ENCODE peak calls at places on chromosome 16, in ten cellular contexts. One of them, this sample, is unnamed.

GRCh38 chr16:59605706-59606105 is 871.6 kb upstream of the GOT2 start:
- DNase-seq in CD4-positive, CD25-positive, alpha-beta regulatory T cell: no peak
- DNase-seq in cardiac muscle cell: no peak
- DNase-seq in MM.1S: no peak
- DNase-seq in CD8-positive, alpha-beta memory T cell: no peak
- DNase-seq in kidney: no peak
- DNase-seq in thoracic aorta: no peak
- DNase-seq in OCI-LY7: no peak
- DNase-seq in lower lobe of right lung: no peak
- DNase-seq in naive thymus-derived CD4-positive, alpha-beta T cell: no peak
- DNase-seq in this sample: no peak

GRCh38 chr16:10937068-10937859 is 5.0 kb downstream of the DEXI start:
- DNase-seq in lower lobe of right lung: no peak
- DNase-seq in CD4-positive, CD25-positive, alpha-beta regulatory T cell: no peak
- DNase-seq in OCI-LY7: no peak
- DNase-seq in CD8-positive, alpha-beta memory T cell: no peak
- DNase-seq in thoracic aorta: no peak
- DNase-seq in naive thymus-derived CD4-positive, alpha-beta T cell: no peak
- DNase-seq in MM.1S: no peak
- DNase-seq in kidney: peak; percentile 66
- DNase-seq in cardiac muscle cell: no peak
- DNase-seq in this sample: peak; percentile 48

GRCh38 chr16:12547608-12547922 is 256.1 kb downstream of the CPPED1 start:
- DNase-seq in naive thymus-derived CD4-positive, alpha-beta T cell: no peak
- DNase-seq in kidney: no peak
- DNase-seq in CD8-positive, alpha-beta memory T cell: no peak
- DNase-seq in thoracic aorta: no peak
- DNase-seq in OCI-LY7: no peak
- DNase-seq in cardiac muscle cell: no peak
- DNase-seq in MM.1S: no peak
- DNase-seq in CD4-positive, CD25-positive, alpha-beta regulatory T cell: no peak
- DNase-seq in lower lobe of right lung: no peak
- DNase-seq in this sample: no peak

GRCh38 chr16:85816159-85816558 is 16.7 kb downstream of the COX4I1 start:
- DNase-seq in MM.1S: no peak
- DNase-seq in CD8-positive, alpha-beta memory T cell: no peak
- DNase-seq in thoracic aorta: no peak
- DNase-seq in kidney: peak; percentile 37
- DNase-seq in cardiac muscle cell: no peak
- DNase-seq in CD4-positive, CD25-positive, alpha-beta regulatory T cell: no peak
- DNase-seq in naive thymus-derived CD4-positive, alpha-beta T cell: no peak
- DNase-seq in OCI-LY7: no peak
- DNase-seq in lower lobe of right lung: peak; percentile 24
- DNase-seq in this sample: no peak

GRCh38 chr16:86823895-86824671 is 245.7 kb downstream of the FOXL1 start:
- DNase-seq in cardiac muscle cell: no peak
- DNase-seq in CD8-positive, alpha-beta memory T cell: no peak
- DNase-seq in thoracic aorta: no peak
- DNase-seq in kidney: no peak
- DNase-seq in lower lobe of right lung: no peak
- DNase-seq in CD4-positive, CD25-positive, alpha-beta regulatory T cell: no peak
- DNase-seq in OCI-LY7: no peak
- DNase-seq in MM.1S: no peak
- DNase-seq in naive thymus-derived CD4-positive, alpha-beta T cell: no peak
- DNase-seq in this sample: no peak

GRCh38 chr16:73390936-73391335 is 343.0 kb upstream of the ZFHX3 start:
- DNase-seq in cardiac muscle cell: no peak
- DNase-seq in CD4-positive, CD25-positive, alpha-beta regulatory T cell: no peak
- DNase-seq in thoracic aorta: no peak
- DNase-seq in lower lobe of right lung: no peak
- DNase-seq in naive thymus-derived CD4-positive, alpha-beta T cell: no peak
- DNase-seq in kidney: no peak
- DNase-seq in CD8-positive, alpha-beta memory T cell: no peak
- DNase-seq in OCI-LY7: no peak
- DNase-seq in MM.1S: no peak
- DNase-seq in this sample: no peak

GRCh38 chr16:68373528-68374250 is 62.9 kb downstream of the PRMT7 start:
- DNase-seq in cardiac muscle cell: no peak
- DNase-seq in MM.1S: no peak
- DNase-seq in CD4-positive, CD25-positive, alpha-beta regulatory T cell: no peak
- DNase-seq in OCI-LY7: no peak
- DNase-seq in thoracic aorta: no peak
- DNase-seq in naive thymus-derived CD4-positive, alpha-beta T cell: no peak
- DNase-seq in CD8-positive, alpha-beta memory T cell: peak; percentile 33
- DNase-seq in lower lobe of right lung: peak; percentile 17
- DNase-seq in kidney: peak; percentile 53
- DNase-seq in this sample: no peak

GRCh38 chr16:79409970-79410369 is 190.6 kb downstream of the MAF start:
- DNase-seq in naive thymus-derived CD4-positive, alpha-beta T cell: no peak
- DNase-seq in cardiac muscle cell: no peak
- DNase-seq in lower lobe of right lung: no peak
- DNase-seq in OCI-LY7: peak; percentile 1
- DNase-seq in CD8-positive, alpha-beta memory T cell: no peak
- DNase-seq in thoracic aorta: no peak
- DNase-seq in CD4-positive, CD25-positive, alpha-beta regulatory T cell: no peak
- DNase-seq in MM.1S: no peak
- DNase-seq in kidney: no peak
- DNase-seq in this sample: no peak

GRCh38 chr16:86826931-86827330 is 248.6 kb downstream of the FOXL1 start:
- DNase-seq in naive thymus-derived CD4-positive, alpha-beta T cell: no peak
- DNase-seq in cardiac muscle cell: no peak
- DNase-seq in MM.1S: no peak
- DNase-seq in kidney: no peak
- DNase-seq in lower lobe of right lung: no peak
- DNase-seq in CD8-positive, alpha-beta memory T cell: no peak
- DNase-seq in CD4-positive, CD25-positive, alpha-beta regulatory T cell: no peak
- DNase-seq in thoracic aorta: no peak
- DNase-seq in OCI-LY7: no peak
- DNase-seq in this sample: no peak

GRCh38 chr16:84823926-84824325 is 4.1 kb downstream of the CRISPLD2 start:
- DNase-seq in lower lobe of right lung: no peak
- DNase-seq in CD4-positive, CD25-positive, alpha-beta regulatory T cell: no peak
- DNase-seq in cardiac muscle cell: no peak
- DNase-seq in MM.1S: no peak
- DNase-seq in naive thymus-derived CD4-positive, alpha-beta T cell: no peak
- DNase-seq in thoracic aorta: no peak
- DNase-seq in CD8-positive, alpha-beta memory T cell: no peak
- DNase-seq in kidney: no peak
- DNase-seq in OCI-LY7: no peak
- DNase-seq in this sample: no peak

GRCh38 chr16:59180083-59180476 is 446.0 kb upstream of the GOT2 start:
- DNase-seq in OCI-LY7: no peak
- DNase-seq in thoracic aorta: no peak
- DNase-seq in naive thymus-derived CD4-positive, alpha-beta T cell: no peak
- DNase-seq in cardiac muscle cell: no peak
- DNase-seq in kidney: no peak
- DNase-seq in CD4-positive, CD25-positive, alpha-beta regulatory T cell: no peak
- DNase-seq in CD8-positive, alpha-beta memory T cell: no peak
- DNase-seq in MM.1S: no peak
- DNase-seq in lower lobe of right lung: no peak
- DNase-seq in this sample: no peak

GRCh38 chr16:75104836-75105235 is 11.7 kb downstream of the LDHD start:
- DNase-seq in CD8-positive, alpha-beta memory T cell: no peak
- DNase-seq in lower lobe of right lung: no peak
- DNase-seq in naive thymus-derived CD4-positive, alpha-beta T cell: no peak
- DNase-seq in CD4-positive, CD25-positive, alpha-beta regulatory T cell: no peak
- DNase-seq in MM.1S: no peak
- DNase-seq in thoracic aorta: no peak
- DNase-seq in OCI-LY7: no peak
- DNase-seq in kidney: no peak
- DNase-seq in cardiac muscle cell: no peak
- DNase-seq in this sample: no peak

GRCh38 chr16:22726868-22727267 is 87.1 kb upstream of the HS3ST2 start:
- DNase-seq in lower lobe of right lung: no peak
- DNase-seq in CD8-positive, alpha-beta memory T cell: no peak
- DNase-seq in thoracic aorta: no peak
- DNase-seq in naive thymus-derived CD4-positive, alpha-beta T cell: no peak
- DNase-seq in CD4-positive, CD25-positive, alpha-beta regulatory T cell: no peak
- DNase-seq in OCI-LY7: no peak
- DNase-seq in cardiac muscle cell: no peak
- DNase-seq in kidney: no peak
- DNase-seq in MM.1S: no peak
- DNase-seq in this sample: no peak

GRCh38 chr16:9061358-9061813 is 30.1 kb upstream of the HAPSTR1 start:
- DNase-seq in CD4-positive, CD25-positive, alpha-beta regulatory T cell: no peak
- DNase-seq in lower lobe of right lung: no peak
- DNase-seq in thoracic aorta: no peak
- DNase-seq in kidney: no peak
- DNase-seq in naive thymus-derived CD4-positive, alpha-beta T cell: no peak
- DNase-seq in MM.1S: no peak
- DNase-seq in CD8-positive, alpha-beta memory T cell: no peak
- DNase-seq in cardiac muscle cell: peak; percentile 39
- DNase-seq in OCI-LY7: peak; percentile 66
- DNase-seq in this sample: no peak

GRCh38 chr16:26475579-26475978 is 591.1 kb upstream of the C16orf82 start:
- DNase-seq in CD4-positive, CD25-positive, alpha-beta regulatory T cell: no peak
- DNase-seq in kidney: no peak
- DNase-seq in CD8-positive, alpha-beta memory T cell: no peak
- DNase-seq in thoracic aorta: no peak
- DNase-seq in OCI-LY7: no peak
- DNase-seq in naive thymus-derived CD4-positive, alpha-beta T cell: no peak
- DNase-seq in MM.1S: no peak
- DNase-seq in cardiac muscle cell: no peak
- DNase-seq in lower lobe of right lung: no peak
- DNase-seq in this sample: no peak
- H3K9me3 ChIP-seq in CD4-positive, CD25-positive, alpha-beta regulatory T cell: peaks cover 16% of the 10 kb centered on the region
- H3K9me3 ChIP-seq in kidney: peaks cover 3% of the 10 kb centered on the region
- H3K9me3 ChIP-seq in CD8-positive, alpha-beta memory T cell: no peaks in the 10 kb centered on the region
- H3K9me3 ChIP-seq in thoracic aorta: no peaks in the 10 kb centered on the region
- H3K9me3 ChIP-seq in OCI-LY7: peaks cover 12% of the 10 kb centered on the region
- H3K9me3 ChIP-seq in naive thymus-derived CD4-positive, alpha-beta T cell: no peaks in the 10 kb centered on the region
- H3K9me3 ChIP-seq in MM.1S: no peaks in the 10 kb centered on the region
- H3K9me3 ChIP-seq in cardiac muscle cell: no peaks in the 10 kb centered on the region
- H3K9me3 ChIP-seq in lower lobe of right lung: no peaks in the 10 kb centered on the region
- H3K9me3 ChIP-seq in this sample: no peaks in the 10 kb centered on the region

DNA sequence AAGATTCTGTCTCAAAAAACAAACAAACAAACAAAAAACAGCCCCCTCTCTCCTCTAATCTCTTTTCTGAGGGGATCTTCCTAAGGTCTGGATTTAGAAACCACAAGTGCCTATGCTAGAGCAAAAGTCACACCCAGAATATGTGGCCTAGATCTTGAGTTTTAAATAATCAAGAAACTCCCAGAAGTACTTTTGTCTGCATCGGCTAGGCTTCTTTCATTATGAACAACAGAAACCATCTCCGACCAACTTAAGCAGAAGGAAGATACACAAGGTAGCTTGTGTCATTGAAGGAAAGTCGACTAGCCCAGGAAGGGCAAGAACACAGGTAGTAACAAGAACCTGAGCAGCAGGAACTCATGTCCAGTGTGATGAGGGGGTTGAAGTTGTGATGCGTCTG is 73.9 kb upstream of the KIFC3 start:
- DNase-seq in thoracic aorta: no peak
- DNase-seq in kidney: no peak
- DNase-seq in MM.1S: no peak
- DNase-seq in lower lobe of right lung: no peak
- DNase-seq in naive thymus-derived CD4-positive, alpha-beta T cell: no peak
- DNase-seq in CD4-positive, CD25-positive, alpha-beta regulatory T cell: no peak
- DNase-seq in CD8-positive, alpha-beta memory T cell: no peak
- DNase-seq in cardiac muscle cell: no peak
- DNase-seq in OCI-LY7: no peak
- DNase-seq in this sample: no peak
- H3K4me3 ChIP-seq in thoracic aorta: no peak overlapping the region
- H3K4me3 ChIP-seq in kidney: no peak overlapping the region
- H3K4me3 ChIP-seq in MM.1S: no peak overlapping the region
- H3K4me3 ChIP-seq in lower lobe of right lung: no peak overlapping the region
- H3K4me3 ChIP-seq in naive thymus-derived CD4-positive, alpha-beta T cell: no peak overlapping the region
- H3K4me3 ChIP-seq in CD4-positive, CD25-positive, alpha-beta regulatory T cell: no peak overlapping the region
- H3K4me3 ChIP-seq in CD8-positive, alpha-beta memory T cell: no peak overlapping the region
- H3K4me3 ChIP-seq in cardiac muscle cell: no peak overlapping the region
- H3K4me3 ChIP-seq in OCI-LY7: no peak overlapping the region
- H3K4me3 ChIP-seq in this sample: no peak overlapping the region

GRCh38 chr16:62963846-62964245 is 927.6 kb upstream of the CDH8 start:
- DNase-seq in cardiac muscle cell: no peak
- DNase-seq in lower lobe of right lung: no peak
- DNase-seq in CD8-positive, alpha-beta memory T cell: no peak
- DNase-seq in thoracic aorta: no peak
- DNase-seq in MM.1S: no peak
- DNase-seq in kidney: no peak
- DNase-seq in naive thymus-derived CD4-positive, alpha-beta T cell: no peak
- DNase-seq in CD4-positive, CD25-positive, alpha-beta regulatory T cell: no peak
- DNase-seq in OCI-LY7: no peak
- DNase-seq in this sample: no peak

GRCh38 chr16:62967606-62968005 is 931.4 kb upstream of the CDH8 start:
- DNase-seq in cardiac muscle cell: no peak
- DNase-seq in CD8-positive, alpha-beta memory T cell: no peak
- DNase-seq in lower lobe of right lung: no peak
- DNase-seq in MM.1S: no peak
- DNase-seq in kidney: no peak
- DNase-seq in naive thymus-derived CD4-positive, alpha-beta T cell: no peak
- DNase-seq in OCI-LY7: no peak
- DNase-seq in CD4-positive, CD25-positive, alpha-beta regulatory T cell: no peak
- DNase-seq in thoracic aorta: no peak
- DNase-seq in this sample: no peak

GRCh38 chr16:62966626-62967025 is 930.4 kb upstream of the CDH8 start:
- DNase-seq in MM.1S: no peak
- DNase-seq in CD8-positive, alpha-beta memory T cell: no peak
- DNase-seq in lower lobe of right lung: no peak
- DNase-seq in kidney: no peak
- DNase-seq in cardiac muscle cell: no peak
- DNase-seq in naive thymus-derived CD4-positive, alpha-beta T cell: no peak
- DNase-seq in CD4-positive, CD25-positive, alpha-beta regulatory T cell: no peak
- DNase-seq in thoracic aorta: no peak
- DNase-seq in OCI-LY7: no peak
- DNase-seq in this sample: no peak

GRCh38 chr16:62965831-62966230 is 929.6 kb upstream of the CDH8 start:
- DNase-seq in lower lobe of right lung: no peak
- DNase-seq in cardiac muscle cell: no peak
- DNase-seq in CD8-positive, alpha-beta memory T cell: no peak
- DNase-seq in OCI-LY7: no peak
- DNase-seq in MM.1S: no peak
- DNase-seq in naive thymus-derived CD4-positive, alpha-beta T cell: no peak
- DNase-seq in CD4-positive, CD25-positive, alpha-beta regulatory T cell: no peak
- DNase-seq in thoracic aorta: no peak
- DNase-seq in kidney: no peak
- DNase-seq in this sample: no peak
- H3K9me3 ChIP-seq in lower lobe of right lung: no peaks in the 10 kb centered on the region
- H3K9me3 ChIP-seq in cardiac muscle cell: no peaks in the 10 kb centered on the region
- H3K9me3 ChIP-seq in CD8-positive, alpha-beta memory T cell: no peaks in the 10 kb centered on the region
- H3K9me3 ChIP-seq in OCI-LY7: no peaks in the 10 kb centered on the region
- H3K9me3 ChIP-seq in MM.1S: no peaks in the 10 kb centered on the region
- H3K9me3 ChIP-seq in naive thymus-derived CD4-positive, alpha-beta T cell: no peaks in the 10 kb centered on the region
- H3K9me3 ChIP-seq in CD4-positive, CD25-positive, alpha-beta regulatory T cell: peaks cover 15% of the 10 kb centered on the region
- H3K9me3 ChIP-seq in thoracic aorta: no peaks in the 10 kb centered on the region
- H3K9me3 ChIP-seq in kidney: no peaks in the 10 kb centered on the region
- H3K9me3 ChIP-seq in this sample: no peaks in the 10 kb centered on the region

DNA sequence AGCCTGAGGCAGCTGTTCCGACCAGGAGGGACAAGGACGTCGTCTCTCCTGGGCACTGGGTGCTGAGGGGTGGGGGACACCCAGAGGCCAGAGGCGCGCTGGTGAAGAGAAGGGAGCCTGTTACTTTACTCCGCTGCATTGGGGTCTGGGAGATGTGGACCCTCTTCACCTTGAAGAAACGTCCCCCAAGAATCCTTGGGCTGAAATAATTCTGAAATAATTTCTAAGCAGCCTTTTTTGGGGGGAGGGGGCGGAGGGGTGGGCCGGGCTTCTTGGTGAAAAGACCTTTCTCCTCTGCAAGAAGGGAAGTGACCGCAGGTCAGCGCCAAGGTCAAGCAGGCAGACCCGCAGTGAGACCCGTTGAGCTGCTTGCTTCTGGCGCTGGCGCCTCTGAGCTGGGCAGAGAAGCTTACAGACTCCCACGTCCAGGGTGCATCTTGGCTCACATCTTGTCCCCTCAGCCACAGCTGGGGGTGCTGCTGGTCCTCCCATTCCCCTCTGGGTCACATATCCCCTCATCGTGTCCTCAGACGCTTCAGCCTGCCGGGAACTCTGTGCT is 1.1 kb downstream of the SYT17 start:
- DNase-seq in naive thymus-derived CD4-positive, alpha-beta T cell: no peak
- DNase-seq in cardiac muscle cell: no peak
- DNase-seq in CD4-positive, CD25-positive, alpha-beta regulatory T cell: no peak
- DNase-seq in thoracic aorta: no peak
- DNase-seq in CD8-positive, alpha-beta memory T cell: no peak
- DNase-seq in kidney: no peak
- DNase-seq in OCI-LY7: no peak
- DNase-seq in lower lobe of right lung: no peak
- DNase-seq in MM.1S: no peak
- DNase-seq in this sample: no peak
- H3K4me3 ChIP-seq in naive thymus-derived CD4-positive, alpha-beta T cell: no peak overlapping the region
- H3K4me3 ChIP-seq in cardiac muscle cell: peak overlapping the region; percentile 52
- H3K4me3 ChIP-seq in CD4-positive, CD25-positive, alpha-beta regulatory T cell: no peak overlapping the region
- H3K4me3 ChIP-seq in thoracic aorta: peak overlapping the region; percentile 71
- H3K4me3 ChIP-seq in CD8-positive, alpha-beta memory T cell: no peak overlapping the region
- H3K4me3 ChIP-seq in kidney: no peak overlapping the region
- H3K4me3 ChIP-seq in OCI-LY7: no peak overlapping the region
- H3K4me3 ChIP-seq in lower lobe of right lung: peak overlapping the region; percentile 77
- H3K4me3 ChIP-seq in MM.1S: no peak overlapping the region
- H3K4me3 ChIP-seq in this sample: peak overlapping the region; percentile 64